ENCODE peak calls at places on chromosomes 6 and 20, in six cellular contexts. K is RKO, Z is ovary, A is GF-D8, Y is DND-41, B is EL. W is an unnamed sample.

GRCh38 chr6:33427585-33428218 is 7.8 kb downstream of the SYNGAP1 start:
- DNase-seq in Y (peak; percentile 52), Z (peak; percentile 65), K (no peak), A (no peak), B (peak; percentile 26), W (peak; percentile 72)

GRCh38 chr6:6900566-6901204 is 207.1 kb upstream of the RREB1 start:
- DNase-seq in K (no peak), Z (no peak), B (no peak), A (no peak), Y (no peak), W (no peak)

GRCh38 chr6:139522471-139523220 is 148.2 kb upstream of the CITED2 start:
- DNase-seq in A (no peak), Y (no peak), K (no peak), Z (no peak), B (no peak), W (no peak)

GRCh38 chr6:54775586-54775985 is 71.0 kb upstream of the FAM83B start:
- DNase-seq in Y (no peak), A (no peak), K (no peak), Z (no peak), B (peak; percentile 35), W (no peak)

GRCh38 chr6:5208491-5208890 is 52.3 kb downstream of the LYRM4 start:
- DNase-seq in Y (no peak), A (no peak), B (peak; percentile 23), Z (no peak), K (no peak), W (no peak)

GRCh38 chr20:22590662-22591061 is 6.3 kb upstream of the FOXA2 start:
- DNase-seq in Z (no peak), Y (no peak), K (no peak), B (no peak), A (no peak), W (no peak)

GRCh38 chr6:46776070-46776752 is 17.0 kb upstream of the MEP1A start:
- DNase-seq in B (no peak), K (no peak), A (no peak), Y (no peak), Z (no peak), W (no peak)

GRCh38 chr20:24653306-24653705 is 183.9 kb downstream of the SYNDIG1 start:
- DNase-seq in Y (no peak), B (peak; percentile 60), K (peak; percentile 6), Z (no peak), A (no peak), W (no peak)

GRCh38 chr6:152094276-152094675 is 286.8 kb downstream of the ESR1 start:
- DNase-seq in Z (no peak), Y (no peak), B (no peak), A (no peak), K (no peak), W (no peak)

GRCh38 chr20:40679119-40679637 is 9.9 kb downstream of the MAFB start:
- DNase-seq in Z (no peak), A (no peak), B (no peak), Y (no peak), K (no peak), W (no peak)

GRCh38 chr6:43509984-43510826 is at the start of gene LRRC73:
- DNase-seq in Z (peak; percentile 90), Y (peak; percentile 32), A (no peak), B (peak; percentile 84), K (peak; percentile 84), W (peak; percentile 87)

GRCh38 chr6:10190042-10190441 is 224.8 kb downstream of the TFAP2A start:
- DNase-seq in K (no peak), Z (no peak), Y (no peak), A (no peak), B (peak; percentile 58), W (no peak)

GRCh38 chr6:41318648-41319565 is 16.5 kb upstream of the NCR2 start:
- DNase-seq in B (peak; percentile 84), Z (peak; percentile 53), K (peak; percentile 76), Y (peak; percentile 92), A (peak; percentile 50), W (peak; percentile 22)

GRCh38 chr6:84089081-84089480 is 55.5 kb downstream of the MRAP2 start:
- DNase-seq in K (no peak), Z (no peak), B (no peak), A (no peak), Y (no peak), W (no peak)

GRCh38 chr6:33208089-33208967 is at the start of gene RING1:
- DNase-seq in Z (peak; percentile 88), B (peak; percentile 75), A (peak; percentile 9), Y (peak; percentile 85), K (peak; percentile 77), W (peak; percentile 83)

GRCh38 chr6:21931641-21932335 is 338.2 kb downstream of the SOX4 start:
- DNase-seq in A (no peak), Z (no peak), B (peak; percentile 51), Y (no peak), K (no peak), W (no peak)

GRCh38 chr6:106444777-106445507 is 84.4 kb downstream of the CRYBG1 start:
- DNase-seq in A (peak; percentile 49), Y (peak; percentile 38), Z (no peak), B (peak; percentile 64), K (peak; percentile 84), W (no peak)

GRCh38 chr6:170279977-170280688 is 10.7 kb downstream of the DLL1 start:
- DNase-seq in Y (no peak), B (peak; percentile 61), K (no peak), A (no peak), Z (peak; percentile 82), W (no peak)

GRCh38 chr20:840858-841567 is 7.5 kb downstream of the FAM110A start:
- DNase-seq in Y (no peak), K (no peak), B (no peak), Z (peak; percentile 36), A (no peak), W (no peak)

GRCh38 chr20:62792940-62793756 is 3.1 kb upstream of the MRGBP start:
- DNase-seq in Y (no peak), Z (no peak), A (no peak), K (no peak), B (no peak), W (no peak)

GRCh38 chr6:113634352-113635163 is 222.6 kb upstream of the MARCKS start:
- DNase-seq in A (no peak), Y (no peak), Z (no peak), B (peak; percentile 72), K (no peak), W (no peak)

GRCh38 chr6:42616716-42617115 is 52.9 kb downstream of the UBR2 start:
- DNase-seq in Z (no peak), A (no peak), Y (no peak), K (peak; percentile 18), B (no peak), W (no peak)

GRCh38 chr6:133704371-133704770 is 184.5 kb upstream of the TCF21 start:
- DNase-seq in K (no peak), B (no peak), A (no peak), Y (no peak), Z (no peak), W (no peak)

GRCh38 chr6:67640462-67640861 is 994.6 kb upstream of the ADGRB3 start:
- DNase-seq in Y (no peak), K (peak; percentile 65), A (no peak), Z (no peak), B (no peak), W (no peak)

W was measured in hypothalamus.